ENCODE peak calls at places on chromosomes 13 and 19, in six cellular contexts. One of them, this sample, is unnamed.

GRCh38 chr19:10708261-10708660 is 7.0 kb downstream of the QTRT1 start:
- DNase-seq in trophoblast cell: no peak
- DNase-seq in IMR-90: no peak
- DNase-seq in H9: no peak
- DNase-seq in H1: no peak
- DNase-seq in mesendoderm: no peak
- DNase-seq in this sample: no peak

GRCh38 chr19:47351545-47351944 is 2.4 kb downstream of the DHX34 start:
- DNase-seq in IMR-90: peak
- DNase-seq in H9: peak
- DNase-seq in mesendoderm: peak
- DNase-seq in H1: no peak
- DNase-seq in trophoblast cell: no peak
- DNase-seq in this sample: no peak

GRCh38 chr13:108915634-108916497 is 286.5 kb downstream of the MYO16 start:
- DNase-seq in IMR-90: peak
- DNase-seq in H1: peak
- DNase-seq in H9: peak
- DNase-seq in trophoblast cell: peak
- DNase-seq in mesendoderm: peak
- DNase-seq in this sample: no peak

GRCh38 chr13:46716821-46717220 is 80.1 kb downstream of the ESD start:
- DNase-seq in trophoblast cell: no peak
- DNase-seq in IMR-90: no peak
- DNase-seq in mesendoderm: no peak
- DNase-seq in H1: no peak
- DNase-seq in H9: no peak
- DNase-seq in this sample: no peak

GRCh38 chr19:41356984-41357739 is 3.4 kb upstream of the TGFB1 start:
- DNase-seq in trophoblast cell: no peak
- DNase-seq in H1: no peak
- DNase-seq in mesendoderm: no peak
- DNase-seq in IMR-90: no peak
- DNase-seq in H9: no peak
- DNase-seq in this sample: no peak

GRCh38 chr19:2850256-2850925 is 9.1 kb downstream of the ZNF555 start:
- DNase-seq in trophoblast cell: no peak
- DNase-seq in IMR-90: no peak
- DNase-seq in H1: no peak
- DNase-seq in mesendoderm: no peak
- DNase-seq in H9: no peak
- DNase-seq in this sample: no peak

GRCh38 chr13:43664700-43665191 is 122.0 kb downstream of the ENOX1 start:
- DNase-seq in IMR-90: peak
- DNase-seq in mesendoderm: peak
- DNase-seq in H1: no peak
- DNase-seq in H9: no peak
- DNase-seq in trophoblast cell: peak
- DNase-seq in this sample: no peak

GRCh38 chr13:43170497-43170896 is 147.1 kb downstream of the DNAJC15 start:
- DNase-seq in H9: no peak
- DNase-seq in trophoblast cell: no peak
- DNase-seq in H1: no peak
- DNase-seq in IMR-90: no peak
- DNase-seq in mesendoderm: no peak
- DNase-seq in this sample: no peak

GRCh38 chr13:76646946-76647345 is 239.3 kb downstream of the KCTD12 start:
- DNase-seq in H1: no peak
- DNase-seq in trophoblast cell: peak
- DNase-seq in mesendoderm: no peak
- DNase-seq in H9: no peak
- DNase-seq in IMR-90: peak
- DNase-seq in this sample: no peak

GRCh38 chr19:52171321-52172169 is at the start of gene ZNF836:
- DNase-seq in trophoblast cell: peak
- DNase-seq in H9: peak
- DNase-seq in mesendoderm: peak
- DNase-seq in IMR-90: peak
- DNase-seq in H1: peak
- DNase-seq in this sample: peak
- H2BK120ac ChIP-seq in trophoblast cell: peak
- H2BK120ac ChIP-seq in H9: no peak
- H2BK120ac ChIP-seq in mesendoderm: no peak
- H2BK120ac ChIP-seq in IMR-90: peak
- H2BK120ac ChIP-seq in H1: peak
- H2BK120ac ChIP-seq in this sample: no peak

DNA sequence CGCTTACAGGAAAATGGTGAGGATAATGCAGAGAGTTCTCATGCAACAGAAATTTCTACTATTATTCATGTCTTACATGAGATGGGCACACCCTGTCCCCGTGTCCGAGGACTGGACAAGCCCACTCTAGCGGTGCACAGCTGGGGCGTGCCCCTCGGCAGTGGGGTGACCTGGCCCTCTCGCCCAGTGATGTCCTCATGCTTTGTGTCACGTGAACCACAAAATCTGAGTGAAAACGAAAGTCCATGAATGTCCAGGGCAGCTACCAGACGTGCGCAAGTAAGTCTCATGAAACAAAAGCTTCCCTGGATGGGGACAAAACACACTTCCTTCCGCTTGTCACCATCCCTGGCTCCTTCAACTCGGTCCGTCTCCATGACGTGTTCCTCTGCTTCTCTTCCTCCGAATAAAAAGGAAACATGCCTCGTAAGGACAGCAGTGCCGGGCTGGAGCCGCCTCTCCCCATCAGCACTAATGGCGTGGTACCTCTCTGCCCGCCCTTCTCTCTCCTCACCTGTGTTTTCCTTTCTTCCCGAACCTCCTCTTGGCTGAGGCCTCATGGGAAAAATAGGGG is 45.6 kb downstream of the ANKRD10 start:
- DNase-seq in H1: no peak
- DNase-seq in mesendoderm: no peak
- DNase-seq in H9: no peak
- DNase-seq in trophoblast cell: peak
- DNase-seq in IMR-90: no peak
- DNase-seq in this sample: no peak
- H2AK5ac ChIP-seq in H1: no peak
- H2AK5ac ChIP-seq in mesendoderm: no peak
- H2AK5ac ChIP-seq in H9: no peak
- H2AK5ac ChIP-seq in trophoblast cell: peak
- H2AK5ac ChIP-seq in IMR-90: peak
- H2AK5ac ChIP-seq in this sample: peak

DNA sequence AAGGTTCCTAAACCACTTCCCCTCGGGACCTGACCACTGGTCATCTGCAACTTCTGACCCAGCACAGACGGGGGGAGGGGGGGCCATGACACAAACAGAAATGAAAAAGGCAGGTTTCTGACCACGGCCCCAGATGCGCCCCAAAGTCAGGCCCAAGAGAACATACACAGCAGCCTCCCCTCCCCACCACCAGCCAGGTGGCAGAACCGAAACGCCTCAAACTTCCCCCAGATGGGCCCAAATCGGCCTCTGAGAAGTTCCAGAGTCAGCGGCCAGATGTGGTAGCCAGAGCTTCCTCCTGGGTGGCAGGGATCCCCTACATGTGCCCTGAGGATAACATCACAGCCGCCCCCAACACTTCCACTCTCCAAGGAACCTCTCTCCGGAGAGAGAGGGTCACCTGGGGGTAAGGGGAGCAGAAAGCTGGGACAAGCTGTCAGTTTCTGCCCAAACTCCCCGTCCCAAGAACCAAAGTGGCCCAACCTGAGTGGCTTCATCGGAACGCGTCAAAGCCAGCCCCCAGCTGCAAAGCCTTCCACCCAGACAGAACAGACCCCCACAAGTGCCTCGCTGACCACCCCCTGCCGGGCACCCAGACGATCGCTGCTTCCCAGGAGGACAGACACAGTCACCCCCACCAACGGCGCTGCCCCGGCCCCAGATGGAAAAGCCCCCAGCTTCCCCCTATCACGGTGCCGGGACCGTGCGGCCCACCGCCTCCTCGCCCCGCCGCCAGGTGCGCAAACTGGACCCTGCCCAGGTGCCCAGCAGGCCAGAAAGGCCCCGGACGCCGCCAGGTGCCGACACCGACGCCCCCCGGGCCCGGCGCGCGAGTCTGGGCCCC is 800 bp downstream of the ELL start:
- DNase-seq in mesendoderm: peak
- DNase-seq in H1: no peak
- DNase-seq in H9: peak
- DNase-seq in IMR-90: no peak
- DNase-seq in trophoblast cell: peak
- DNase-seq in this sample: peak
- H3K4ac ChIP-seq in mesendoderm: no peak
- H3K4ac ChIP-seq in H1: no peak
- H3K4ac ChIP-seq in H9: no peak
- H3K4ac ChIP-seq in IMR-90: peak
- H3K4ac ChIP-seq in trophoblast cell: peak
- H3K4ac ChIP-seq in this sample: no peak

DNA sequence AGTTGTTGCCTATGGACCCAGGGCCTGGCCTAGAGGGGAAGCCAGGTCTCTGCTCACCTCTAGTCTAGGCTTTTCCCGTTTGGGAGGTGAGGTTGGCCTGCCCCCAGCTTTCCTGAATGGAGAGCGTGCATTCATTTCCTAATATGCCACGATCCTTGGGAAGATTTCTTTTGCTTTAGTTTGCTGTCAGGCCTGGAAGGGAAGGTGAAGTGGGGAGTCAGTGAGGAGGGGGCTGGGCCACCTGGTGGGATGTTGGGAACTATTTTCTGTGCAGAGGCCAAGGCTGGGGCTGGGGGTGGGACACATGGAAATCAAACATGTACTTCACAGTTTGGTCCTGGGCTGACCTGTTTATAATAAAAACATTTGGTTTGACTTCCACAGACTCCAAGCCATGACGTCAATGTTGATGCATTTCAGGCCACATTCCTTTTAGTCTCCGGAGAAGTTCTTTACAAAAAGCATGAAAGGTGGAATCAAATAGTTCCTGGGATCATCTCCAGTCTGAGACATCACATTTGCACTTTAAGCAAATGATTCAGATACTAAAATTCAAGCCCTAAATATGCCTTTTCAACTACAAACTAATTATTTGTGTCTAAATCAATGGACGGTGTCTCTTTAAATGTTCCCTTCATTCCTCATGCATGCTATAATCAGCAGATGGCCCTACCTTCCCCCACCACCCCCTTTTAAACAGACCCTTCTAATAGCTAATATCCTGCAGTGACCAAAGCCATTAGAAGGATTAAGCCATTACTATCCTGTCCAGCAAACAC is 41.5 kb upstream of the MEDAG start:
- DNase-seq in H9: no peak
- DNase-seq in IMR-90: peak
- DNase-seq in trophoblast cell: peak
- DNase-seq in mesendoderm: peak
- DNase-seq in H1: no peak
- DNase-seq in this sample: no peak
- H2BK120ac ChIP-seq in H9: no peak
- H2BK120ac ChIP-seq in IMR-90: peak
- H2BK120ac ChIP-seq in trophoblast cell: peak
- H2BK120ac ChIP-seq in mesendoderm: no peak
- H2BK120ac ChIP-seq in H1: peak
- H2BK120ac ChIP-seq in this sample: no peak

GRCh38 chr13:26618726-26619125 is 61.2 kb downstream of the WASF3 start:
- DNase-seq in IMR-90: no peak
- DNase-seq in H1: no peak
- DNase-seq in trophoblast cell: no peak
- DNase-seq in H9: no peak
- DNase-seq in mesendoderm: no peak
- DNase-seq in this sample: no peak

GRCh38 chr13:26623125-26623524 is 65.6 kb downstream of the WASF3 start:
- DNase-seq in H1: no peak
- DNase-seq in mesendoderm: no peak
- DNase-seq in H9: no peak
- DNase-seq in trophoblast cell: no peak
- DNase-seq in IMR-90: no peak
- DNase-seq in this sample: no peak

GRCh38 chr13:26621731-26622401 is 64.4 kb downstream of the WASF3 start:
- DNase-seq in H9: no peak
- DNase-seq in mesendoderm: no peak
- DNase-seq in IMR-90: no peak
- DNase-seq in trophoblast cell: no peak
- DNase-seq in H1: no peak
- DNase-seq in this sample: no peak

GRCh38 chr13:26616126-26616525 is 58.6 kb downstream of the WASF3 start:
- DNase-seq in mesendoderm: no peak
- DNase-seq in IMR-90: peak
- DNase-seq in H1: no peak
- DNase-seq in trophoblast cell: no peak
- DNase-seq in H9: no peak
- DNase-seq in this sample: no peak

GRCh38 chr13:26619321-26619720 is 61.8 kb downstream of the WASF3 start:
- DNase-seq in H9: no peak
- DNase-seq in mesendoderm: no peak
- DNase-seq in IMR-90: peak
- DNase-seq in H1: no peak
- DNase-seq in trophoblast cell: no peak
- DNase-seq in this sample: no peak
- H2AK5ac ChIP-seq in H9: no peak
- H2AK5ac ChIP-seq in mesendoderm: no peak
- H2AK5ac ChIP-seq in IMR-90: no peak
- H2AK5ac ChIP-seq in H1: no peak
- H2AK5ac ChIP-seq in trophoblast cell: no peak
- H2AK5ac ChIP-seq in this sample: no peak